ENCODE peak calls at places on chromosomes 2 and 18, in seven cellular contexts. Q is HT-29, K is iris pigment epithelial cell, T is OCI-LY7, M is SJCRH30, V is posterior vena cava, N is AG20443. G is an unnamed sample.

GRCh38 chr18:45775241-45775676 is 50.2 kb upstream of the SIGLEC15 start:
- DNase-seq in Q (no peak), K (peak; percentile 80), T (no peak), M (no peak), V (peak; percentile 94), N (peak; percentile 91), G (peak; percentile 84)

GRCh38 chr2:675982-676646 is 1.1 kb downstream of the TMEM18 start:
- DNase-seq in Q (peak; percentile 28), K (peak; percentile 96), T (no peak), M (peak; percentile 59), V (no peak), N (peak; percentile 65), G (peak; percentile 85)

GRCh38 chr2:20465716-20466391 is 19.0 kb downstream of the RHOB start:
- DNase-seq in Q (peak; percentile 59), K (no peak), T (no peak), M (no peak), V (no peak), N (no peak), G (peak; percentile 26)

GRCh38 chr18:11865071-11865470 is 13.9 kb downstream of the CHMP1B start:
- DNase-seq in Q (no peak), K (no peak), T (no peak), M (no peak), V (no peak), N (no peak), G (no peak)

GRCh38 chr18:22399949-22400348 is 17.8 kb downstream of the CTAGE1 start:
- DNase-seq in Q (no peak), K (peak; percentile 25), T (no peak), M (no peak), V (no peak), N (no peak), G (no peak)

GRCh38 chr2:239420077-239420476 is 19.3 kb upstream of the HDAC4 start:
- DNase-seq in Q (no peak), K (no peak), T (no peak), M (no peak), V (peak; percentile 37), N (no peak), G (no peak)

GRCh38 chr2:183455056-183455455 is 330.8 kb downstream of the NUP35 start:
- DNase-seq in Q (no peak), K (no peak), T (no peak), M (no peak), V (no peak), N (no peak), G (no peak)

GRCh38 chr2:99403524-99403923 is 66.3 kb downstream of the EIF5B start:
- DNase-seq in Q (no peak), K (peak; percentile 38), T (no peak), M (no peak), V (no peak), N (no peak), G (no peak)

GRCh38 chr18:51890762-51891161 is 449.2 kb upstream of the DCC start:
- DNase-seq in Q (peak; percentile 54), K (peak; percentile 6), T (no peak), M (peak; percentile 87), V (no peak), N (no peak), G (no peak)

GRCh38 chr2:173922760-173923159 is 42.4 kb downstream of the SP3 start:
- DNase-seq in Q (no peak), K (peak; percentile 41), T (no peak), M (no peak), V (no peak), N (no peak), G (no peak)

GRCh38 chr18:46518438-46518837 is 138.6 kb downstream of the LOXHD1 start:
- DNase-seq in Q (peak; percentile 12), K (no peak), T (no peak), M (peak; percentile 22), V (no peak), N (no peak), G (no peak)

GRCh38 chr2:112658820-112659667 is 13.3 kb downstream of the SLC20A1 start:
- DNase-seq in Q (no peak), K (no peak), T (no peak), M (no peak), V (no peak), N (no peak), G (no peak)

GRCh38 chr2:129757915-129758421 is 221.5 kb upstream of the RAB6C start:
- DNase-seq in Q (no peak), K (no peak), T (no peak), M (no peak), V (no peak), N (no peak), G (no peak)

G was measured in sigmoid colon.